ENCODE peak calls at places on chromosomes 1 and 21, in ten cellular contexts. One of them, this sample, is unnamed.

GRCh38 chr1:227541796-227542152 is 21.6 kb upstream of the ZNF678 start:
- DNase-seq in GM12891: no peak
- DNase-seq in suprapubic skin: no peak
- DNase-seq in H54: no peak
- DNase-seq in testis: no peak
- DNase-seq in erythroblast: peak
- DNase-seq in breast epithelium: peak
- DNase-seq in spleen: no peak
- DNase-seq in HepG2: no peak
- DNase-seq in sigmoid colon: peak
- DNase-seq in this sample: peak

GRCh38 chr21:20802201-20802600 is 196.0 kb upstream of the NCAM2 start:
- DNase-seq in suprapubic skin: no peak
- DNase-seq in GM12891: no peak
- DNase-seq in spleen: no peak
- DNase-seq in testis: no peak
- DNase-seq in H54: no peak
- DNase-seq in sigmoid colon: no peak
- DNase-seq in erythroblast: no peak
- DNase-seq in breast epithelium: no peak
- DNase-seq in HepG2: no peak
- DNase-seq in this sample: no peak

GRCh38 chr1:157774412-157774811 is 2.5 kb downstream of the FCRL2 start:
- DNase-seq in sigmoid colon: no peak
- DNase-seq in breast epithelium: no peak
- DNase-seq in testis: no peak
- DNase-seq in spleen: no peak
- DNase-seq in H54: no peak
- DNase-seq in erythroblast: no peak
- DNase-seq in GM12891: no peak
- DNase-seq in HepG2: no peak
- DNase-seq in suprapubic skin: no peak
- DNase-seq in this sample: no peak

GRCh38 chr1:240575976-240576666 is 35.8 kb downstream of the GREM2 start:
- DNase-seq in breast epithelium: no peak
- DNase-seq in H54: peak
- DNase-seq in testis: no peak
- DNase-seq in sigmoid colon: no peak
- DNase-seq in GM12891: no peak
- DNase-seq in spleen: no peak
- DNase-seq in HepG2: no peak
- DNase-seq in suprapubic skin: no peak
- DNase-seq in erythroblast: no peak
- DNase-seq in this sample: no peak

GRCh38 chr1:229848762-229849677 is 218.0 kb upstream of the GALNT2 start:
- DNase-seq in sigmoid colon: no peak
- DNase-seq in suprapubic skin: no peak
- DNase-seq in GM12891: no peak
- DNase-seq in spleen: no peak
- DNase-seq in testis: no peak
- DNase-seq in H54: peak
- DNase-seq in HepG2: peak
- DNase-seq in breast epithelium: no peak
- DNase-seq in erythroblast: peak
- DNase-seq in this sample: no peak

GRCh38 chr1:1013105-1013921 is at the start of gene ISG15:
- DNase-seq in GM12891: peak
- DNase-seq in erythroblast: peak
- DNase-seq in spleen: peak
- DNase-seq in suprapubic skin: peak
- DNase-seq in H54: peak
- DNase-seq in HepG2: peak
- DNase-seq in sigmoid colon: peak
- DNase-seq in testis: peak
- DNase-seq in breast epithelium: peak
- DNase-seq in this sample: peak

GRCh38 chr1:89844236-89844807 is 23.5 kb downstream of the LRRC8D start:
- DNase-seq in HepG2: no peak
- DNase-seq in GM12891: no peak
- DNase-seq in suprapubic skin: no peak
- DNase-seq in spleen: no peak
- DNase-seq in erythroblast: no peak
- DNase-seq in testis: no peak
- DNase-seq in breast epithelium: no peak
- DNase-seq in sigmoid colon: no peak
- DNase-seq in H54: no peak
- DNase-seq in this sample: no peak

GRCh38 chr1:47791879-47792608 is 205.1 kb downstream of the TRABD2B start:
- DNase-seq in GM12891: no peak
- DNase-seq in HepG2: no peak
- DNase-seq in H54: no peak
- DNase-seq in suprapubic skin: no peak
- DNase-seq in erythroblast: no peak
- DNase-seq in breast epithelium: no peak
- DNase-seq in testis: no peak
- DNase-seq in spleen: no peak
- DNase-seq in sigmoid colon: no peak
- DNase-seq in this sample: no peak

GRCh38 chr1:64933296-64934070 is 32.9 kb downstream of the JAK1 start:
- DNase-seq in HepG2: no peak
- DNase-seq in suprapubic skin: no peak
- DNase-seq in GM12891: no peak
- DNase-seq in H54: peak
- DNase-seq in testis: peak
- DNase-seq in breast epithelium: no peak
- DNase-seq in sigmoid colon: peak
- DNase-seq in spleen: no peak
- DNase-seq in erythroblast: no peak
- DNase-seq in this sample: no peak

GRCh38 chr1:117535776-117536175 is 70.1 kb upstream of the TENT5C start:
- DNase-seq in spleen: no peak
- DNase-seq in erythroblast: no peak
- DNase-seq in suprapubic skin: no peak
- DNase-seq in H54: no peak
- DNase-seq in breast epithelium: no peak
- DNase-seq in sigmoid colon: no peak
- DNase-seq in HepG2: no peak
- DNase-seq in testis: no peak
- DNase-seq in GM12891: no peak
- DNase-seq in this sample: no peak

GRCh38 chr1:5768014-5768413 is 224.2 kb downstream of the NPHP4 start:
- DNase-seq in erythroblast: no peak
- DNase-seq in sigmoid colon: no peak
- DNase-seq in suprapubic skin: no peak
- DNase-seq in HepG2: no peak
- DNase-seq in GM12891: no peak
- DNase-seq in H54: no peak
- DNase-seq in testis: no peak
- DNase-seq in spleen: peak
- DNase-seq in breast epithelium: no peak
- DNase-seq in this sample: no peak

GRCh38 chr21:43189936-43190335 is 21.1 kb downstream of the CRYAA start:
- DNase-seq in sigmoid colon: peak
- DNase-seq in GM12891: no peak
- DNase-seq in testis: peak
- DNase-seq in H54: no peak
- DNase-seq in erythroblast: no peak
- DNase-seq in suprapubic skin: no peak
- DNase-seq in breast epithelium: peak
- DNase-seq in spleen: peak
- DNase-seq in HepG2: no peak
- DNase-seq in this sample: no peak

GRCh38 chr21:27693376-27693775 is 726.5 kb upstream of the ADAMTS5 start:
- DNase-seq in erythroblast: no peak
- DNase-seq in suprapubic skin: no peak
- DNase-seq in GM12891: no peak
- DNase-seq in sigmoid colon: no peak
- DNase-seq in HepG2: no peak
- DNase-seq in testis: no peak
- DNase-seq in breast epithelium: no peak
- DNase-seq in H54: peak
- DNase-seq in spleen: no peak
- DNase-seq in this sample: no peak

GRCh38 chr1:16226495-16227179 is 10.3 kb downstream of the CPLANE2 start:
- DNase-seq in sigmoid colon: peak
- DNase-seq in spleen: no peak
- DNase-seq in breast epithelium: no peak
- DNase-seq in H54: no peak
- DNase-seq in suprapubic skin: no peak
- DNase-seq in erythroblast: peak
- DNase-seq in GM12891: no peak
- DNase-seq in HepG2: no peak
- DNase-seq in testis: peak
- DNase-seq in this sample: peak

GRCh38 chr1:241462371-241462770 is 57.2 kb downstream of the FH start:
- DNase-seq in spleen: no peak
- DNase-seq in testis: no peak
- DNase-seq in erythroblast: no peak
- DNase-seq in HepG2: no peak
- DNase-seq in sigmoid colon: no peak
- DNase-seq in H54: no peak
- DNase-seq in GM12891: no peak
- DNase-seq in breast epithelium: no peak
- DNase-seq in suprapubic skin: no peak
- DNase-seq in this sample: no peak

GRCh38 chr1:70034403-70034802 is 171.0 kb downstream of the LRRC40 start:
- DNase-seq in testis: no peak
- DNase-seq in spleen: no peak
- DNase-seq in H54: peak
- DNase-seq in suprapubic skin: no peak
- DNase-seq in GM12891: no peak
- DNase-seq in sigmoid colon: no peak
- DNase-seq in erythroblast: peak
- DNase-seq in HepG2: peak
- DNase-seq in breast epithelium: no peak
- DNase-seq in this sample: no peak

GRCh38 chr1:64733576-64734288 is 11.1 kb upstream of the RAVER2 start:
- DNase-seq in sigmoid colon: no peak
- DNase-seq in testis: no peak
- DNase-seq in HepG2: no peak
- DNase-seq in spleen: no peak
- DNase-seq in suprapubic skin: no peak
- DNase-seq in H54: no peak
- DNase-seq in GM12891: no peak
- DNase-seq in breast epithelium: no peak
- DNase-seq in erythroblast: no peak
- DNase-seq in this sample: no peak

GRCh38 chr21:46457801-46458314 is 833 bp upstream of the DIP2A start:
- DNase-seq in GM12891: no peak
- DNase-seq in erythroblast: peak
- DNase-seq in spleen: no peak
- DNase-seq in testis: peak
- DNase-seq in HepG2: peak
- DNase-seq in sigmoid colon: peak
- DNase-seq in suprapubic skin: no peak
- DNase-seq in breast epithelium: no peak
- DNase-seq in H54: peak
- DNase-seq in this sample: peak

GRCh38 chr1:35592991-35593769 is 20.1 kb downstream of the TFAP2E start:
- DNase-seq in testis: no peak
- DNase-seq in spleen: no peak
- DNase-seq in H54: no peak
- DNase-seq in erythroblast: no peak
- DNase-seq in suprapubic skin: no peak
- DNase-seq in breast epithelium: no peak
- DNase-seq in HepG2: no peak
- DNase-seq in sigmoid colon: no peak
- DNase-seq in GM12891: no peak
- DNase-seq in this sample: no peak

GRCh38 chr1:92820024-92820423 is 11.8 kb upstream of the RPL5 start:
- DNase-seq in sigmoid colon: no peak
- DNase-seq in spleen: no peak
- DNase-seq in HepG2: no peak
- DNase-seq in GM12891: no peak
- DNase-seq in suprapubic skin: no peak
- DNase-seq in breast epithelium: no peak
- DNase-seq in testis: no peak
- DNase-seq in erythroblast: no peak
- DNase-seq in H54: no peak
- DNase-seq in this sample: no peak

GRCh38 chr1:85580046-85580411 is 532 bp upstream of the CCN1 start:
- DNase-seq in spleen: no peak
- DNase-seq in breast epithelium: no peak
- DNase-seq in testis: peak
- DNase-seq in H54: no peak
- DNase-seq in suprapubic skin: no peak
- DNase-seq in GM12891: peak
- DNase-seq in sigmoid colon: peak
- DNase-seq in erythroblast: no peak
- DNase-seq in HepG2: peak
- DNase-seq in this sample: no peak

GRCh38 chr1:4267381-4268261 is 367.5 kb upstream of the C1orf174 start:
- DNase-seq in HepG2: peak
- DNase-seq in sigmoid colon: no peak
- DNase-seq in breast epithelium: no peak
- DNase-seq in H54: no peak
- DNase-seq in suprapubic skin: no peak
- DNase-seq in testis: no peak
- DNase-seq in erythroblast: no peak
- DNase-seq in spleen: no peak
- DNase-seq in GM12891: no peak
- DNase-seq in this sample: no peak
- TF ChIP-seq POLR2A in HepG2: peak
- TF ChIP-seq POLR2A in sigmoid colon: no peak
- TF ChIP-seq POLR2A in breast epithelium: no peak
- TF ChIP-seq POLR2A in H54: no peak
- TF ChIP-seq POLR2A in suprapubic skin: no peak
- TF ChIP-seq POLR2A in testis: no peak
- TF ChIP-seq POLR2A in erythroblast: no peak
- TF ChIP-seq POLR2A in spleen: no peak
- TF ChIP-seq POLR2A in GM12891: no peak
- TF ChIP-seq POLR2A in this sample: no peak

GRCh38 chr1:184085667-184086066 is 34.1 kb downstream of the TSEN15 start:
- DNase-seq in breast epithelium: no peak
- DNase-seq in GM12891: no peak
- DNase-seq in testis: no peak
- DNase-seq in H54: no peak
- DNase-seq in erythroblast: no peak
- DNase-seq in HepG2: no peak
- DNase-seq in sigmoid colon: no peak
- DNase-seq in suprapubic skin: no peak
- DNase-seq in spleen: no peak
- DNase-seq in this sample: no peak
- TF ChIP-seq POLR2A in breast epithelium: no peak
- TF ChIP-seq POLR2A in GM12891: no peak
- TF ChIP-seq POLR2A in testis: no peak
- TF ChIP-seq POLR2A in H54: no peak
- TF ChIP-seq POLR2A in erythroblast: no peak
- TF ChIP-seq POLR2A in HepG2: no peak
- TF ChIP-seq POLR2A in sigmoid colon: no peak
- TF ChIP-seq POLR2A in suprapubic skin: no peak
- TF ChIP-seq POLR2A in spleen: no peak
- TF ChIP-seq POLR2A in this sample: no peak

GRCh38 chr1:41108696-41109284 is 87.3 kb upstream of the SLFNL1 start:
- DNase-seq in H54: no peak
- DNase-seq in erythroblast: no peak
- DNase-seq in spleen: no peak
- DNase-seq in testis: no peak
- DNase-seq in sigmoid colon: peak
- DNase-seq in HepG2: no peak
- DNase-seq in breast epithelium: no peak
- DNase-seq in suprapubic skin: no peak
- DNase-seq in GM12891: no peak
- DNase-seq in this sample: no peak
- TF ChIP-seq POLR2A in H54: no peak
- TF ChIP-seq POLR2A in erythroblast: no peak
- TF ChIP-seq POLR2A in spleen: no peak
- TF ChIP-seq POLR2A in testis: no peak
- TF ChIP-seq POLR2A in sigmoid colon: no peak
- TF ChIP-seq POLR2A in HepG2: no peak
- TF ChIP-seq POLR2A in breast epithelium: no peak
- TF ChIP-seq POLR2A in suprapubic skin: no peak
- TF ChIP-seq POLR2A in GM12891: no peak
- TF ChIP-seq POLR2A in this sample: no peak

GRCh38 chr1:161305872-161306519 is 3.8 kb downstream of the MPZ start:
- DNase-seq in H54: no peak
- DNase-seq in suprapubic skin: peak
- DNase-seq in breast epithelium: peak
- DNase-seq in sigmoid colon: peak
- DNase-seq in spleen: peak
- DNase-seq in testis: peak
- DNase-seq in HepG2: peak
- DNase-seq in erythroblast: peak
- DNase-seq in GM12891: peak
- DNase-seq in this sample: peak
- TF ChIP-seq POLR2A in H54: no peak
- TF ChIP-seq POLR2A in suprapubic skin: no peak
- TF ChIP-seq POLR2A in breast epithelium: no peak
- TF ChIP-seq POLR2A in sigmoid colon: no peak
- TF ChIP-seq POLR2A in spleen: peak
- TF ChIP-seq POLR2A in testis: no peak
- TF ChIP-seq POLR2A in HepG2: peak
- TF ChIP-seq POLR2A in erythroblast: peak
- TF ChIP-seq POLR2A in GM12891: no peak
- TF ChIP-seq POLR2A in this sample: peak